ENCODE peak calls at places on chromosomes 13 and 19, in eight cellular contexts. E is coronary artery; S is foreskin fibroblast; F is HS-5; R is body of pancreas; W is HCT116; O is T-cell; G is activated CD4-positive, alpha-beta T cell treated with anti-CD3 and anti-CD28 coated beads, Interleukin-2, amount 50 U/mL, for 1 hour. H is an unnamed sample.
A peak's percentile ranks its signal among the peaks of the same experiment; 100 is the strongest.

GRCh38 chr13:37429976-37430375 is 168.6 kb downstream of the POSTN start:
- DNase-seq in S (peak; percentile 85), E (no peak), O (no peak), W (no peak), R (no peak), F (no peak), G (no peak), H (no peak)

GRCh38 chr19:41956621-41957020 is 2.5 kb downstream of the RABAC1 start:
- DNase-seq in O (no peak), G (no peak), E (no peak), W (no peak), F (no peak), S (no peak), R (no peak), H (no peak)

GRCh38 chr13:76503756-76504155 is 382.4 kb downstream of the KCTD12 start:
- DNase-seq in O (no peak), G (no peak), W (no peak), F (no peak), R (no peak), E (no peak), S (no peak), H (no peak)

GRCh38 chr19:1713170-1713569 is 40.1 kb upstream of the ONECUT3 start:
- DNase-seq in S (no peak), F (no peak), R (no peak), O (no peak), G (no peak), W (no peak), E (no peak), H (no peak)

GRCh38 chr13:93559718-93560117 is 333.1 kb downstream of the GPC6 start:
- DNase-seq in F (peak; percentile 58), S (peak; percentile 55), O (no peak), E (no peak), G (no peak), R (no peak), W (no peak), H (peak; percentile 0)

GRCh38 chr19:47723573-47723923 is 10.3 kb downstream of the EHD2 start:
- DNase-seq in G (no peak), R (peak; percentile 77), S (peak; percentile 85), F (no peak), W (no peak), E (peak; percentile 82), O (no peak), H (peak; percentile 46)

GRCh38 chr13:25372275-25373081 is 704 bp downstream of the ATP8A2 start:
- DNase-seq in E (no peak), F (no peak), W (no peak), G (no peak), O (no peak), S (no peak), R (no peak), H (no peak)

GRCh38 chr13:25046985-25047660 is 48.8 kb upstream of the PABPC3 start:
- DNase-seq in W (no peak), E (no peak), O (no peak), R (no peak), G (no peak), S (peak; percentile 21), F (peak; percentile 6), H (no peak)

GRCh38 chr13:95226932-95227718 is 74.1 kb downstream of the ABCC4 start:
- DNase-seq in G (no peak), S (no peak), W (no peak), R (no peak), E (no peak), F (no peak), O (no peak), H (no peak)

GRCh38 chr19:47107201-47107952 is 6.2 kb downstream of the ZC3H4 start:
- DNase-seq in E (no peak), S (peak; percentile 23), G (no peak), F (no peak), W (no peak), R (peak; percentile 44), O (no peak), H (peak; percentile 71)

GRCh38 chr13:66657165-66657895 is 572.8 kb downstream of the PCDH9 start:
- DNase-seq in F (peak; percentile 83), W (peak; percentile 70), G (no peak), E (no peak), R (peak; percentile 65), S (peak; percentile 97), O (no peak), H (peak; percentile 6)

GRCh38 chr19:50870417-50871089 is 2.7 kb upstream of the KLK2 start:
- DNase-seq in W (no peak), E (no peak), O (no peak), S (no peak), R (peak; percentile 74), G (no peak), F (no peak), H (no peak)

GRCh38 chr19:4877753-4878490 is 10.5 kb upstream of the PLIN3 start:
- DNase-seq in O (no peak), R (peak; percentile 32), S (no peak), W (no peak), G (no peak), E (peak; percentile 82), F (no peak), H (no peak)

GRCh38 chr13:106616729-106617128 is 48.8 kb upstream of the ARGLU1 start:
- DNase-seq in G (no peak), R (no peak), E (no peak), S (no peak), O (no peak), W (no peak), F (no peak), H (no peak)

GRCh38 chr13:108981407-108981806 is 352.0 kb downstream of the MYO16 start:
- DNase-seq in E (no peak), F (no peak), W (no peak), S (no peak), G (no peak), O (no peak), R (no peak), H (no peak)

GRCh38 chr19:18291590-18292459 is 10.4 kb upstream of the JUND start:
- DNase-seq in R (peak; percentile 79), W (no peak), F (no peak), E (peak; percentile 92), S (peak; percentile 78), O (peak; percentile 75), G (peak; percentile 67), H (peak; percentile 47)

GRCh38 chr19:32397736-32398135 is 7.8 kb upstream of the DPY19L3 start:
- DNase-seq in E (no peak), W (no peak), O (no peak), F (peak; percentile 81), G (no peak), R (no peak), S (peak; percentile 88), H (no peak)

GRCh38 chr13:57996717-57997116 is 365.2 kb downstream of the PCDH17 start:
- DNase-seq in F (peak; percentile 11), G (no peak), W (no peak), S (no peak), O (no peak), R (no peak), E (no peak), H (no peak)

GRCh38 chr19:31100945-31101344 is 248.3 kb downstream of the TSHZ3 start:
- DNase-seq in E (no peak), S (peak; percentile 7), O (no peak), F (no peak), W (no peak), R (no peak), G (no peak), H (no peak)

GRCh38 chr19:31139871-31140505 is 209.2 kb downstream of the TSHZ3 start:
- DNase-seq in O (no peak), S (peak; percentile 69), G (no peak), E (no peak), F (peak; percentile 79), R (no peak), W (no peak), H (no peak)

GRCh38 chr19:16261584-16262370 is 62.8 kb upstream of the KLF2 start:
- DNase-seq in F (no peak), W (no peak), E (no peak), S (no peak), O (no peak), G (no peak), R (no peak), H (no peak)

GRCh38 chr19:17473041-17473440 is 2.7 kb downstream of the SLC27A1 start:
- DNase-seq in O (no peak), S (peak; percentile 82), G (no peak), W (peak; percentile 35), F (peak; percentile 59), R (no peak), E (no peak), H (peak; percentile 54)

GRCh38 chr13:67062160-67062559 is 168.0 kb downstream of the PCDH9 start:
- DNase-seq in S (no peak), O (no peak), G (no peak), E (no peak), F (no peak), W (no peak), R (no peak), H (no peak)

GRCh38 chr13:23578411-23579071 is 8.3 kb downstream of the TNFRSF19 start:
- DNase-seq in G (peak; percentile 57), S (peak; percentile 71), R (peak; percentile 86), E (peak; percentile 83), W (no peak), F (no peak), O (peak; percentile 35), H (peak; percentile 78)

GRCh38 chr13:114109646-114110045 is 22.8 kb downstream of the RASA3 start:
- DNase-seq in W (no peak), O (no peak), G (peak; percentile 52), E (no peak), S (no peak), F (no peak), R (no peak), H (no peak)

GRCh38 chr13:31044658-31045620 is 112.5 kb downstream of the TEX26 start:
- DNase-seq in S (no peak), E (no peak), F (no peak), W (peak; percentile 60), R (no peak), G (no peak), O (no peak), H (peak; percentile 26)

GRCh38 chr13:58119351-58119750 is 487.8 kb downstream of the PCDH17 start:
- DNase-seq in W (no peak), R (no peak), O (no peak), G (no peak), E (no peak), S (no peak), F (no peak), H (no peak)

GRCh38 chr13:72952529-72953141 is 106.2 kb upstream of the KLF5 start:
- DNase-seq in E (no peak), R (peak; percentile 62), O (no peak), G (no peak), W (no peak), F (no peak), S (no peak), H (no peak)

GRCh38 chr19:15264061-15264932 is 32.0 kb upstream of the EPHX3 start:
- DNase-seq in R (peak; percentile 86), G (peak; percentile 75), O (peak; percentile 33), W (peak; percentile 45), E (peak; percentile 85), F (no peak), S (peak; percentile 34), H (peak; percentile 57)